ENCODE peak calls at places on chromosomes 1 and 21, in five cellular contexts. G is testis; L is astrocyte of the cerebellum; O is PC-9; X is CD4-positive, alpha-beta T cell. K is an unnamed sample.

GRCh38 chr21:45167796-45168222 is 93.4 kb downstream of the ADARB1 start:
- DNase-seq in L (peak), X (no peak), O (no peak), G (no peak), K (no peak)

GRCh38 chr1:98344726-98345125 is 316.8 kb upstream of the SNX7 start:
- DNase-seq in L (no peak), X (no peak), O (no peak), G (no peak), K (no peak)

GRCh38 chr1:157963713-157964112 is 29.7 kb upstream of the KIRREL1 start:
- DNase-seq in L (no peak), G (peak), X (peak), O (peak), K (peak)

GRCh38 chr1:6247651-6248050 is 3.7 kb downstream of the HES3 start:
- DNase-seq in G (no peak), O (no peak), X (no peak), L (no peak), K (no peak)

GRCh38 chr1:54459714-54460113 is 53.5 kb upstream of the SSBP3 start:
- DNase-seq in L (no peak), G (no peak), X (no peak), O (no peak), K (peak)

GRCh38 chr1:19149736-19150135 is 60.3 kb downstream of the UBR4 start:
- DNase-seq in L (no peak), O (no peak), G (no peak), X (no peak), K (no peak)

GRCh38 chr21:27454234-27454633 is 487.3 kb upstream of the ADAMTS5 start:
- DNase-seq in X (no peak), O (no peak), L (no peak), G (no peak), K (no peak)

GRCh38 chr1:230215049-230215448 is 148.0 kb downstream of the GALNT2 start:
- DNase-seq in O (no peak), L (peak), X (no peak), G (peak), K (peak)

GRCh38 chr1:156524985-156525590 is 24.5 kb upstream of the MEF2D start:
- DNase-seq in G (no peak), L (no peak), X (no peak), O (no peak), K (no peak)

GRCh38 chr1:119594386-119594785 is 53.7 kb downstream of the ZNF697 start:
- DNase-seq in X (no peak), O (peak), L (no peak), G (no peak), K (no peak)

GRCh38 chr1:219733511-219733910 is 120.6 kb upstream of the ZC3H11B start:
- DNase-seq in O (no peak), G (no peak), X (no peak), L (no peak), K (no peak)

GRCh38 chr1:230938924-230939368 is 39.7 kb downstream of the TTC13 start:
- DNase-seq in L (no peak), O (no peak), X (no peak), G (no peak), K (no peak)

GRCh38 chr21:29647353-29647781 is 292.4 kb downstream of the GRIK1 start:
- DNase-seq in L (no peak), G (no peak), O (no peak), X (no peak), K (no peak)

GRCh38 chr1:90717665-90718410 is 736 bp upstream of the BARHL2 start:
- DNase-seq in O (no peak), L (no peak), X (no peak), G (peak), K (no peak)

GRCh38 chr1:24910210-24910609 is 19.9 kb downstream of the RUNX3 start:
- DNase-seq in X (no peak), G (no peak), O (no peak), L (no peak), K (no peak)

GRCh38 chr1:51280321-51281096 is 44.4 kb downstream of the RNF11 start:
- DNase-seq in X (no peak), G (no peak), L (no peak), O (no peak), K (no peak)

GRCh38 chr1:118487091-118487490 is 302.1 kb upstream of the SPAG17 start:
- DNase-seq in L (no peak), O (no peak), X (no peak), G (no peak), K (no peak)

GRCh38 chr1:43454270-43455011 is 710 bp upstream of the HYI start:
- DNase-seq in X (peak), L (peak), O (peak), G (peak), K (peak)

GRCh38 chr21:42096593-42096992 is 25.5 kb downstream of the UMODL1 start:
- DNase-seq in X (no peak), G (no peak), L (no peak), O (no peak), K (no peak)

GRCh38 chr1:7464736-7465135 is 306.4 kb upstream of the VAMP3 start:
- DNase-seq in G (no peak), O (no peak), X (no peak), L (no peak), K (no peak)

GRCh38 chr1:84877592-84877991 is 15.4 kb downstream of the LPAR3 start:
- DNase-seq in X (no peak), G (no peak), O (no peak), L (no peak), K (no peak)

GRCh38 chr1:214720561-214720960 is 117.6 kb downstream of the CENPF start:
- DNase-seq in X (no peak), O (no peak), G (no peak), L (no peak), K (no peak)

GRCh38 chr1:71565831-71566230 is 485.0 kb upstream of the ZRANB2 start:
- DNase-seq in O (no peak), G (no peak), L (no peak), X (no peak), K (no peak)

GRCh38 chr21:14880922-14881321 is 183.9 kb downstream of the NRIP1 start:
- DNase-seq in G (no peak), X (no peak), L (no peak), O (no peak), K (no peak)

GRCh38 chr1:184545601-184546000 is 158.8 kb downstream of the C1orf21 start:
- DNase-seq in L (no peak), X (no peak), G (no peak), O (peak), K (no peak)

GRCh38 chr1:22496536-22497160 is 45.0 kb downstream of the ZBTB40 start:
- DNase-seq in L (no peak), O (no peak), X (no peak), G (no peak), K (no peak)

GRCh38 chr1:8562881-8563865 is 245.3 kb downstream of the SLC45A1 start:
- DNase-seq in O (no peak), L (no peak), G (no peak), X (no peak), K (no peak)

GRCh38 chr1:1920057-1920607 is 1.1 kb upstream of the TMEM52 start:
- DNase-seq in O (no peak), X (no peak), L (no peak), G (no peak), K (no peak)
- TF ChIP-seq CTCF in O (no peak), X (no peak), L (no peak), G (no peak), K (no peak)

DNA sequence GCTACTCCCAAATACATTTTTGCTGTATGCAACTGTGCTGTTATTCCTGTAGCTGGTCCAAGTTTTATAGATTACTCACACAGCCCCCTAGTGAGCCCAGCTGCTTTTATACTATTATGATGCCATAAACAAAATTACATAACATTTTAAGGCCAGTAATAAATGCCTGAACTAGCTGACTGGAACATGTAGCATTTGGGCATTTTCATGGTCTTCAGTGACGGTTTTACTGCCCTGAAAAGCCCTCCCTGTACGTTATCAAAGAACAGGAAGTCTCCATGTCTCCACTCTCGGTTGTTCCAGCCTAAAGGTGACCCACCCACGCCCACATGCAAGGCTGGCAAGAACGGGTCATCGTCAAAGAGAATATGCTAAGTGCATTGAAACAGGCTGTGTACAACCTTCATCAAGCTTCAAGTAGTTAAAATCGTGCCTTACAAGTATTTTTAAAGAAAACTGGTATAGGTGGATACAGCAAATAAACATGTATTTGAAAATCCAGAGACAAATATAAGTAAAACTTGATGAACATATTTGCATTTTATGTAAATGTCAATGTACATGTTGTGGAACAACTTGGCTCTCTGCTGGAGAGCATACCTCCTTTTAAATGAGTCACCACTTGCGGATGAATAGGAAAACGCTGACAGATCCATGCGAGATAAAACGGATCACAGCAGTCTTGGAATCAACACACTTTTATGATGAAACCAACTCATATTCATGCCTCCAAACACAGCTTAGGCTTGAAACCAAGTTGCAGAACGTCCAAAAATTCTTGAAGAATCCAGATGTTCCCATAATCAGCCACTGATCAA is 520.5 kb downstream of the SMYD3 start:
- DNase-seq in L (peak), G (no peak), X (no peak), O (peak), K (no peak)
- TF ChIP-seq CTCF in L (no peak), G (no peak), X (no peak), O (no peak), K (no peak)

DNA sequence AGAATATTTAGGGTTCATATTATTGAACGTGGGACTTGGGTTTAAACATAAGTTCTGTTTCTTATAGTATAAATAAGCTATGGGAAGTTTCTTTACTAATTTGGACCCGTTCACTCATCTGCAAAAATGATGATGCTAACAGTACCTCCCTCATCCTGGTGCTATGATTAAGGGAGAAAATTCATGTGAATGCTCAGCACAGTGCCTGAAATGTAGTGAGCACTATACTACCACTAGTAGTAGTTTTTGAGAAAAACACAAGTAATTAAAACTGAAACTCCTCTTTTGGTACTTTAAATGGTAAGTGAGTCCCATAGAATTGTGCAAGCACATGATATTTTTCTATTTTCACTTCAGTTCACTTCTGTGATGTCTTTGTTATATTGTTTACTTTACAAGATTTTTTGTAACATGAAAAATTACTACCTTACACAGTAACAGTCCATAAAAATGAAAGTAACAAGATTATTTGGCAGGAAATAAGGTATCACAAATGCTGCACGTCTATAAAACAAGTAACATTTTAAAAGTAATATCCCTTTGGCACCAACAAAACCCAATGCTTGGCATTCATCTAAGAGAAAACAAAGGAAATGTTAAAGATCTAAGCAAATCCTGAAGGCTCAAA is 11.3 kb upstream of the PTPRC start:
- DNase-seq in L (no peak), G (no peak), O (no peak), X (no peak), K (no peak)
- TF ChIP-seq CTCF in L (no peak), G (no peak), O (no peak), X (no peak), K (no peak)

GRCh38 chr1:38037481-38037939 is 9.1 kb downstream of the POU3F1 start:
- DNase-seq in G (no peak), X (no peak), L (no peak), O (no peak), K (peak)
- TF ChIP-seq CTCF in G (no peak), X (no peak), L (no peak), O (peak), K (no peak)

GRCh38 chr1:14113841-14114567 is 414.0 kb downstream of the PRDM2 start:
- DNase-seq in O (peak), G (peak), X (no peak), L (peak), K (no peak)
- TF ChIP-seq CTCF in O (no peak), G (peak), X (no peak), L (peak), K (no peak)

K was measured in Calu3.